ENCODE peak calls at places on chromosomes 2 and 18, in six cellular contexts. J is natural killer cell, H is right atrium auricular region, V is fibroblast of pulmonary artery, O is fibroblast of lung, W is breast epithelium. D is an unnamed sample.
A peak's percentile ranks its signal among the peaks of the same experiment; 100 is the strongest.

GRCh38 chr2:55923091-55923977 is at the start of gene EFEMP1:
- DNase-seq in H (peak; percentile 63), O (peak; percentile 68), W (peak; percentile 71), V (peak; percentile 82), J (no peak), D (no peak)

GRCh38 chr2:107358362-107358761 is 468.3 kb upstream of the RGPD4 start:
- DNase-seq in W (no peak), J (no peak), H (no peak), O (no peak), V (no peak), D (no peak)

GRCh38 chr2:168671932-168672331 is 130.5 kb upstream of the NOSTRIN start:
- DNase-seq in J (no peak), W (no peak), O (peak; percentile 62), H (no peak), V (peak; percentile 39), D (no peak)

GRCh38 chr2:120702061-120702460 is 33.6 kb upstream of the GLI2 start:
- DNase-seq in W (no peak), V (peak; percentile 30), H (no peak), O (no peak), J (no peak), D (no peak)

GRCh38 chr2:88139203-88139702 is 11.4 kb upstream of the FABP1 start:
- DNase-seq in W (no peak), J (no peak), V (no peak), H (no peak), O (no peak), D (no peak)

GRCh38 chr2:133822901-133823550 is 254.8 kb upstream of the NCKAP5 start:
- DNase-seq in O (no peak), W (no peak), H (no peak), V (no peak), J (no peak), D (no peak)

GRCh38 chr2:181998045-181998444 is 12.4 kb downstream of the PPP1R1C start:
- DNase-seq in V (no peak), J (no peak), H (no peak), W (no peak), O (no peak), D (no peak)

GRCh38 chr18:43034683-43035500 is 80.6 kb downstream of the RIT2 start:
- DNase-seq in J (no peak), W (no peak), V (no peak), H (no peak), O (no peak), D (no peak)

GRCh38 chr2:54864727-54865126 is 141.3 kb downstream of the EML6 start:
- DNase-seq in O (no peak), J (no peak), W (no peak), H (no peak), V (no peak), D (no peak)

GRCh38 chr2:237194081-237194480 is 108.4 kb downstream of the COPS8 start:
- DNase-seq in V (no peak), O (no peak), J (no peak), W (no peak), H (no peak), D (no peak)
- TF ChIP-seq CTCF in V (no peak), O (no peak), J (no peak), W (no peak), H (no peak), D (no peak)

GRCh38 chr2:178450574-178451429 is at the start of the genes PJVK and PRKRA:
- DNase-seq in V (peak; percentile 98), O (peak; percentile 98), H (peak; percentile 96), W (peak; percentile 97), J (peak; percentile 94), D (peak; percentile 97)
- TF ChIP-seq CTCF in V (no peak), O (no peak), H (peak; percentile 42), W (no peak), J (no peak), D (no peak)

DNA sequence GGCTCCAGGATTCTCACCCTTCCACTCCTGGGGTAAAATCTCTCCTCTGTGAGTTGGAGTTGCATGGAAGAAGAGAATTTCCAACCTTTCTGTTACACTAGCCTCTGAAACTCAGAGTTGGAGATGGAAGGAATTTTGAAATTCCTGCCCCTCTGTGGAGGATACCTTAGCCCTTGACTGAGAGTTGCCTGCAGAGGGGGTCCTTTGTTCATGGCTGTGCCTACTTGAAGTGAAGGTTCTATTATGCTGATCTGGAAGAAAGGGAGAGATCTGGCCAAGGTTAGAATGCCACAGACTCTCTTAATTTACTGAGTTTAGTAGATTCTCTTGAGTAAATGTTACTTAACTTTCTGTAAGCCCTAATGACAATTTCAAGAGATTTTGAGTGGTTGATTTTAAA is 626.6 kb upstream of the GYPC start:
- DNase-seq in W (no peak), V (no peak), J (no peak), H (no peak), O (no peak), D (no peak)
- TF ChIP-seq CTCF in W (no peak), V (no peak), J (no peak), H (no peak), O (no peak), D (no peak)

DNA sequence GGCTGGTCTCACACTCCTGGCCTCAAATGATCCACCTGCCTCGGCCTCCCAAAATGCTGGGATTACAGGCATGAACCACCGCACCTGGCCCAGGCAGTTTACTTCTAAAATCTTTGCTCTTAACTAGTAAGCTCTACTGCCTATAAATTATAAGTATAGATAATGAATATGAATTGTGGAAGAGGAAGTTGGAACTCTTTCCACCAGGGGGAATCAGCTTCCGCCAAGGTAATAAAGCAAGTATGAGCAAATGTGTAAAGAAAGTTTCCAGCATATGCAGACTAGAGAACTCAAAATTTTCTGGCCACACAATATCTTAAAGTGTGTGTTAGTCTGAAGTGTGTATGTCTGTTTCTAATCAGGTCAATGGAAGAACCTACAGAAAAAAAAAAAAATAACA is 68.0 kb downstream of the RMDN2 start:
- DNase-seq in V (peak; percentile 15), H (no peak), O (peak; percentile 34), J (no peak), W (no peak), D (no peak)
- TF ChIP-seq CTCF in V (peak; percentile 4), H (no peak), O (no peak), J (no peak), W (no peak), D (no peak)

GRCh38 chr2:80947601-80948130 is 643.1 kb upstream of the LRRTM1 start:
- DNase-seq in V (no peak), H (no peak), O (no peak), J (no peak), W (no peak), D (no peak)
- TF ChIP-seq CTCF in V (no peak), H (no peak), O (no peak), J (no peak), W (no peak), D (no peak)

DNA sequence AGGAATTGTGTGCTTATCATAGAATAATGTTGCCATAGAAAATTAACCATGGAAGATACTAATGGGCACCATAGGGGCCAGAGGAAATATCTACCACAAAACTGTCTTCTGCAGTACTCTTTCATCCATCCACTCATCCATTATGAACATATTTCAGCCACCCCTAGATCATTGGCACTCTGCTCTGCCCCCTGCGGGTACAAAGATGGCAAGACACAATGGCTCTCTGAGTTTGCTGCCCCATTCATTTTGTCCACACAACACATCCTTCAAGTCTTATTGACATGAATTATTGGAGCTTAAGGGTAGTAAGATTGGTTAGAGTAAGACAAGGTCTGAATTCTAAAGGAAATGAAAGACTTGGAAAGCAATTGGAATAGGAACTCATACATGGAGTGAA is 1224.7 kb upstream of the CELF4 start:
- DNase-seq in W (no peak), V (no peak), J (no peak), H (no peak), O (no peak), D (no peak)
- TF ChIP-seq CTCF in W (no peak), V (no peak), J (no peak), H (no peak), O (no peak), D (no peak)

GRCh38 chr2:180591947-180592346 is 388.5 kb upstream of the UBE2E3 start:
- DNase-seq in V (no peak), O (no peak), W (no peak), H (no peak), J (no peak), D (no peak)
- TF ChIP-seq CTCF in V (no peak), O (no peak), W (no peak), H (no peak), J (no peak), D (no peak)

GRCh38 chr2:158179660-158180059 is 78.0 kb downstream of the UPP2 start:
- DNase-seq in W (no peak), O (peak; percentile 54), H (no peak), J (no peak), V (peak; percentile 48), D (no peak)
- TF ChIP-seq CTCF in W (peak; percentile 29), O (peak; percentile 37), H (peak; percentile 57), J (no peak), V (peak; percentile 42), D (no peak)

GRCh38 chr2:109560265-109560664 is 53.5 kb downstream of the SEPTIN10 start:
- DNase-seq in W (no peak), O (no peak), J (no peak), H (no peak), V (peak; percentile 45), D (no peak)

GRCh38 chr2:109558076-109558882 is 55.5 kb downstream of the SEPTIN10 start:
- DNase-seq in V (peak; percentile 95), W (no peak), J (no peak), H (no peak), O (peak; percentile 66), D (no peak)

GRCh38 chr2:109563294-109563693 is 50.5 kb downstream of the SEPTIN10 start:
- DNase-seq in W (no peak), J (no peak), O (no peak), H (no peak), V (no peak), D (no peak)

GRCh38 chr2:109562421-109562820 is 51.3 kb downstream of the SEPTIN10 start:
- DNase-seq in W (no peak), J (no peak), H (no peak), V (no peak), O (no peak), D (no peak)

GRCh38 chr2:109563980-109564550 is 49.7 kb downstream of the SEPTIN10 start:
- DNase-seq in W (no peak), J (no peak), V (no peak), O (no peak), H (no peak), D (no peak)
- TF ChIP-seq CTCF in W (no peak), J (no peak), V (no peak), O (no peak), H (no peak), D (no peak)